ENCODE peak calls at places on chromosomes 16 and 17, in four cellular contexts. A is A549, J is K562, L is GM12878. G is an unnamed sample.

GRCh38 chr17:81821147-81821546 is 11.9 kb downstream of the MCRIP1 start:
- DNase-seq in L (no peak), J (no peak), A (no peak), G (no peak)

GRCh38 chr17:64084086-64084939 is 45.6 kb downstream of the ERN1 start:
- DNase-seq in A (no peak), L (no peak), J (peak), G (peak)

GRCh38 chr17:50918933-50919296 is 52.8 kb upstream of the TOB1 start:
- DNase-seq in L (no peak), A (no peak), J (no peak), G (peak)

GRCh38 chr17:56185491-56185890 is 32.2 kb downstream of the ANKFN1 start:
- DNase-seq in L (no peak), A (no peak), J (no peak), G (peak)

GRCh38 chr16:66717112-66717675 is 20.7 kb upstream of the CMTM4 start:
- DNase-seq in L (no peak), A (no peak), J (peak), G (peak)

GRCh38 chr16:63361032-63361624 is 1324.9 kb upstream of the CDH8 start:
- DNase-seq in L (no peak), J (peak), A (peak), G (peak)

GRCh38 chr16:51807551-51807950 is 656.5 kb upstream of the SALL1 start:
- DNase-seq in L (no peak), J (no peak), A (no peak), G (no peak)

GRCh38 chr16:3861808-3862451 is 18.6 kb downstream of the CREBBP start:
- DNase-seq in A (no peak), J (peak), L (no peak), G (peak)

GRCh38 chr16:53611151-53611802 is 92.4 kb downstream of the RPGRIP1L start:
- DNase-seq in L (no peak), A (no peak), J (no peak), G (no peak)

GRCh38 chr17:12415031-12415430 is 250.7 kb upstream of the MYOCD start:
- DNase-seq in A (peak), L (no peak), J (no peak), G (peak)

GRCh38 chr16:30063893-30064745 is 1.4 kb upstream of the ALDOA start:
- DNase-seq in L (peak), J (peak), A (peak), G (peak)

GRCh38 chr17:63939884-63940283 is 7.8 kb upstream of the CD79B start:
- DNase-seq in J (no peak), A (no peak), L (no peak), G (no peak)

GRCh38 chr16:89123001-89123830 is 29.6 kb downstream of the ACSF3 start:
- DNase-seq in L (no peak), J (no peak), A (no peak), G (no peak)

GRCh38 chr17:76598004-76598439 is 12.4 kb upstream of the ST6GALNAC2 start:
- DNase-seq in J (no peak), L (no peak), A (no peak), G (no peak)

GRCh38 chr17:27497696-27498095 is 41.4 kb downstream of the KSR1 start:
- DNase-seq in L (no peak), A (no peak), J (no peak), G (no peak)

GRCh38 chr17:59848778-59849177 is 44.0 kb downstream of the TUBD1 start:
- DNase-seq in J (no peak), L (no peak), A (no peak), G (peak)

GRCh38 chr17:56319531-56319930 is 166.3 kb downstream of the ANKFN1 start:
- DNase-seq in J (peak), L (peak), A (peak), G (peak)

GRCh38 chr16:84869464-84869863 is 49.7 kb downstream of the CRISPLD2 start:
- DNase-seq in J (no peak), A (no peak), L (no peak), G (no peak)

GRCh38 chr17:69677130-69677529 is 262.6 kb downstream of the MAP2K6 start:
- DNase-seq in A (no peak), J (no peak), L (no peak), G (no peak)

GRCh38 chr17:37700881-37701280 is 44.0 kb downstream of the HNF1B start:
- DNase-seq in L (no peak), A (no peak), J (no peak), G (peak)

GRCh38 chr17:51407576-51407975 is 147.2 kb downstream of the UTP18 start:
- DNase-seq in A (no peak), J (no peak), L (no peak), G (no peak)

GRCh38 chr16:177394-177822 is 928 bp downstream of the HBA1 start:
- DNase-seq in A (no peak), J (no peak), L (no peak), G (peak)

GRCh38 chr17:81839301-81839700 is 4.5 kb upstream of the PPP1R27 start:
- DNase-seq in L (no peak), J (no peak), A (no peak), G (no peak)

GRCh38 chr17:38912221-38912813 is 13.1 kb upstream of the LASP1NB start:
- DNase-seq in J (no peak), L (no peak), A (no peak), G (no peak)

GRCh38 chr16:66798162-66798561 is 3.2 kb downstream of the TERB1 start:
- DNase-seq in J (no peak), A (no peak), L (no peak), G (peak)

GRCh38 chr17:57210224-57210553 is 46.1 kb upstream of the MSI2 start:
- DNase-seq in J (no peak), A (no peak), L (no peak), G (no peak)

GRCh38 chr17:18258356-18259038 is at the start of gene FLII:
- DNase-seq in L (no peak), A (peak), J (peak), G (peak)

GRCh38 chr16:66581246-66581952 is 2.1 kb downstream of the CMTM2 start:
- DNase-seq in L (no peak), A (no peak), J (no peak), G (peak)

GRCh38 chr17:8153957-8154607 is 1.9 kb upstream of the PER1 start:
- DNase-seq in L (no peak), J (peak), A (peak), G (peak)

GRCh38 chr17:8154608-8155152 is 2.5 kb upstream of the PER1 start:
- DNase-seq in L (no peak), J (no peak), A (no peak), G (no peak)

GRCh38 chr17:8152112-8152775 is at the start of gene PER1:
- DNase-seq in J (peak), A (peak), L (peak), G (peak)

GRCh38 chr17:8152981-8153549 is 861 bp upstream of the PER1 start:
- DNase-seq in J (no peak), L (no peak), A (no peak), G (no peak)

GRCh38 chr17:8153550-8153956 is 1.3 kb upstream of the PER1 start:
- DNase-seq in A (peak), J (peak), L (no peak), G (peak)
- TF ChIP-seq ELK1 in A (no peak), J (no peak), L (no peak), G (no peak)

GRCh38 chr17:2911035-2911754 is 115.0 kb downstream of the RAP1GAP2 start:
- DNase-seq in J (no peak), A (no peak), L (no peak), G (no peak)
- TF ChIP-seq RFX5 in J (no peak), A (no peak), L (no peak), G (no peak)

GRCh38 chr17:66527335-66527734 is 224.9 kb downstream of the PRKCA start:
- DNase-seq in L (no peak), A (no peak), J (no peak), G (no peak)
- TF ChIP-seq ELK1 in L (no peak), A (no peak), J (no peak), G (no peak)

DNA sequence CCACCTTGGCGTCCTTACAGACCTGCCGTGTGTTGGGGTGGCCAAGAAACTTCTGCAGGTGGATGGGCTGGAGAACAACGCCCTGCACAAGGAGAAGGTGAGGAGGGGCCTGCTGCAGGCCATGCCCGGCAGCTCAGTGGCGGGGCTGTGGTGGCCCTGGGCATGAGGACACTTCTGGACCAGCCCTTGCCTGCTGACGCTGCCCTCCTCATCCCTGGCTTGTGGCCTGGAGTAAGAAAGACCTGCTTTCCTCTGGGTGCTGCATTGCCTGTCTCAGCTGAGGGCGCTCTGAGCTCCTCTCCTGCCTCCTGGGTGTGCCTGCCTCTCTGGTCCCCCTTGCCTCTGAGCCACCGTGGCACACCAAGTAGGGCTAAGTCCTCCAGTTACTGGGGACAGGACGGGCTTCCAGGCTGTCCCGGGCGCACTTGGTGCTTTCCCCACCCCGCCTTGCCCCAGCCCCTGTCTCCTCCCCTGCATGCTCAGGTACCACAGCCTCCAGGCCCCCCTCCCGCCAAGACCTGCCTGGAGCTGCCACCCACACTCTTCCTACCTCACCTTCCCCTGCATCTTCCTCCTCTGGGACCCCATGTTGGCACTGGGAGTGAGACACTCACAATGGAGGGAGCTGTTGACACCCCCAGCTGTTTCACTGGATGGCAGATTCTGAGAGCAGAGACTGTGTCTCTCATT is 8.7 kb downstream of the ENDOV start:
- DNase-seq in J (no peak), L (no peak), A (no peak), G (no peak)
- TF ChIP-seq RFX5 in J (no peak), L (no peak), A (no peak), G (no peak)

GRCh38 chr17:40000161-40000560 is 15.1 kb upstream of the CSF3 start:
- DNase-seq in L (no peak), A (no peak), J (no peak), G (no peak)
- TF ChIP-seq ELK1 in L (no peak), A (no peak), J (no peak), G (no peak)

DNA sequence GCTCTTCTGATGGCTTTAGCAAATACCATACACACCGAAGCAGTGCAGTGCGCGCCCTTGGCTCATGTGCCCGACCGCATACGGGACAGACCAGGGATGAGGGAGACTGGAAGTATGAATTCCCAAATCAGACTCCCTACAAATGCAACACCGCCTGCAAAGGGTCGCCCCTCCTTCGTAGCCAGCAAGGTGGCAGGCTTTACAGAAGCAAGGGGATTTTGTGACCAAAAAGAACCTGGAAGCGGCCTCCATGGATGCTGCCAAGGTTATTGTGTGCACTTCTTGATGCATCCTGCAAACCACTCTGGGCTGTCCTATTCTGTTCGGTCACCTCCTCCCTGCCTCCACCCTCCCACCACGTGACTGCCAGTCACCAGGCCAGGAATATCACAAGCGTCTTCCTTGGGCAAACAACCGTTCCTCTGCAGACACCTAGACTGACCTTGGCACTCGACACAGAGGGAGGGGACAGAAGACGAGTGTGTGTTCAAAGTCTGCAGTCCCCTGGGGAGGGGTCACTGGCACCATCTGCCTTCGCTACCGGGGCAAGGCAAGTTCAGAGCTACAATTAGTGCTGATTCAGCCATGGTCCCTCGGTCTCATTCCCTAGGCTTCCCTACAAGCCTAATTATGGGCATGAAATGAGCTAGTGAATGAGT is 460.3 kb downstream of the SLC39A11 start:
- DNase-seq in L (no peak), A (peak), J (no peak), G (no peak)
- TF ChIP-seq RFX5 in L (no peak), A (no peak), J (no peak), G (no peak)

DNA sequence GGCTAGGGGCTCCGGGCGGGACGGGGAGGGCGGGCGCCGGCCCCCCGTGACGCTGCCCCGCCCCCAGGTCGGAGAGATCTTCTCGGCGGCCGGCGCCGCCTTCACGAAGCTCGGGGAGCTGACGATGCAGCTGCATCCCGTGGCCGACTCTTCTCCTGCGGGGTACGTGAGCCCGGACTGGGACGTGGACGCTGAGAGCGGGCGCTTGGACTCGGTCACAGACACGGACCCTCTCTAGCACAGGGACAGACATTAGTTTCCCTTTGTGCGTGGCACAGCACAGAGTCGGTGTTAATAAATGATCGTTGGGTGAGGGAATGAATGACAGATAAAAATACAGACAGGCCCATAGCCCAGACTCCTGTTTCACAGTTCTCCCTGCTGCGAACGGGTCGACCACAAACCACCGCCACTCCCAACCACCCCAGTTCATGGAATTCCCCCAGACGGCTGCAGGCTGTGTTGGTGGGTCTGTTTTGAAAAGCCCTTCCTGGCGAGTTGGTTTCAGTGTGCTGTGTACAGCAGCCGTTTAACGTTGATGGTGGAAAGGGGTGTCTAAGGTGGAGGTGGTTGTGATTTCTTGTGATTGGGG is 2.7 kb downstream of the RNASEK start:
- DNase-seq in J (no peak), L (peak), A (no peak), G (peak)
- TF ChIP-seq ELK1 in J (no peak), L (peak), A (no peak), G (no peak)

DNA sequence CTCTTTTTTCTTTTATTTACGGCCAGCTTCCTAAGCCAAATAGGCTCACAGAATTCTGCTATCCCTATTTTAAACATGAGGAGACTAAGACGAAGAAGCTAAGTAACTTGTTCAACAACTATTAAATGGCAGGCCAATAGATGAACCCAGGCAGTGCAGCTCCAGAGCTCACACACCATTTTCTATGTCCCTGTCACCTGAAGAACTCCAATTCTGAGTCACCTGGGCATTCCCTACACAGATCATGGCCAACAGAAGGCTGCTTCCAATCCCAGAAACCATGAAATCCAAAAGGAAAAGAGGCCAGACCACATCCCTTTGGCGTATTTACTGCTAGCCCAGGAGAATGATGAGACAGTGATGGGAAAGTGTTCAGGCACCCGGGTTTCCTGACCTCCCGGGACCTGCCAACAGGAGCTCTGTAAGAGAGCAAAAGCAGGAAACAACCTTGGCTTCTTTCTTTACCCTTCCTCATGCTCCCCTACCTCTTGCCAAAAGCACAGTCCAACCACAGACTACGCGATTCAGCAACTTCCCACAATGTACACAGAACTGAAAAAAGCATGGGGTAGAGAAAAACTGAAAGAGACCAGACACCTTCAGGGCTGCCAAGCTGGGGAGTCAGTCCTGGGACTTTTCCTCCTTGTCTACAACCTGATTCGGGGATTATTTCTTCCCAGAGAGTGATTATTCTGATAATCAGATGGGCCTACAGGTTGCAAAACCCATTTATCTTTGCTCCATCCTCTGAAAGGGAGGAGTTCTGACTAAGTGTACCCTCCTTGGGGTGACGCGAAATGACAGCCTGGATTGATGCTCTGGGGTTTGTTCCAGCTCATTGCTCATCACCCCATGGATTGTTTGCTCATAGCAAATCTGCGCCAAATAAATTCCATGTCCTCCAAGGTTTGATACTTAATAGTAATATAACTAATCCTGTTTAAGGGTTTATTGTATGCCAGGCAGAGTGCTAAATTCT is 47.8 kb upstream of the HAS3 start:
- DNase-seq in J (no peak), A (peak), L (peak), G (peak)
- TF ChIP-seq RFX5 in J (no peak), A (no peak), L (no peak), G (no peak)

GRCh38 chr16:14004719-14005315 is 66.3 kb upstream of the MRTFB start:
- DNase-seq in A (no peak), L (no peak), J (no peak), G (no peak)

GRCh38 chr16:14001521-14001920 is 69.6 kb upstream of the MRTFB start:
- DNase-seq in A (no peak), L (no peak), J (no peak), G (no peak)

GRCh38 chr16:14004031-14004718 is 66.9 kb upstream of the MRTFB start:
- DNase-seq in J (no peak), L (no peak), A (no peak), G (no peak)

GRCh38 chr16:14003119-14003570 is 68.0 kb upstream of the MRTFB start:
- DNase-seq in J (peak), L (no peak), A (no peak), G (peak)

GRCh38 chr16:14002416-14002815 is 68.7 kb upstream of the MRTFB start:
- DNase-seq in J (no peak), L (no peak), A (no peak), G (no peak)
- TF ChIP-seq ELK1 in J (no peak), L (no peak), A (no peak), G (no peak)